ENCODE peak calls at places on chromosomes 3 and 15, in six cellular contexts. W is NCI-H1436; B is neural crest cell; M is activated CD4-positive, alpha-beta memory T cell treated with anti-CD3 and anti-CD28 coated beads for 36 hours; Y is cardiac muscle cell; V is EL. X is an unnamed sample.

GRCh38 chr3:190579514-190580137 is 65.7 kb downstream of the IL1RAP start:
- DNase-seq in W (no peak), B (no peak), M (no peak), Y (no peak), V (no peak), X (no peak)

GRCh38 chr3:160771811-160772459 is 15.9 kb downstream of the PPM1L start:
- DNase-seq in W (no peak), B (no peak), M (no peak), Y (no peak), V (no peak), X (no peak)

GRCh38 chr3:13348671-13349396 is 71.3 kb downstream of the NUP210 start:
- DNase-seq in W (no peak), B (no peak), M (no peak), Y (peak), V (no peak), X (peak)

GRCh38 chr3:147030274-147030673 is 376.1 kb downstream of the ZIC4 start:
- DNase-seq in W (no peak), B (no peak), M (no peak), Y (no peak), V (no peak), X (no peak)

GRCh38 chr3:107543666-107544065 is 20.9 kb downstream of the BBX start:
- DNase-seq in W (no peak), B (no peak), M (no peak), Y (peak), V (no peak), X (no peak)

GRCh38 chr3:113560265-113560664 is 27.9 kb downstream of the SIDT1 start:
- DNase-seq in W (no peak), B (no peak), M (no peak), Y (no peak), V (no peak), X (no peak)

GRCh38 chr3:123678108-123678511 is 93.3 kb upstream of the HACD2 start:
- DNase-seq in W (no peak), B (no peak), M (no peak), Y (peak), V (peak), X (no peak)

GRCh38 chr3:51705276-51706020 is 1.4 kb upstream of the GRM2 start:
- DNase-seq in W (no peak), B (no peak), M (no peak), Y (no peak), V (no peak), X (no peak)

GRCh38 chr3:172694526-172694925 is 16.3 kb downstream of the NCEH1 start:
- DNase-seq in W (no peak), B (no peak), M (no peak), Y (no peak), V (no peak), X (no peak)

GRCh38 chr15:91472316-91472756 is 372.3 kb downstream of the SV2B start:
- DNase-seq in W (no peak), B (no peak), M (peak), Y (no peak), V (no peak), X (no peak)

GRCh38 chr3:38738630-38739395 is 77.2 kb downstream of the SCN10A start:
- DNase-seq in W (no peak), B (peak), M (peak), Y (peak), V (peak), X (peak)

GRCh38 chr3:140571836-140572235 is 106.0 kb upstream of the TRIM42 start:
- DNase-seq in W (no peak), B (no peak), M (no peak), Y (no peak), V (no peak), X (no peak)

GRCh38 chr3:150770662-150771061 is 7.7 kb upstream of the SIAH2 start:
- DNase-seq in W (no peak), B (no peak), M (no peak), Y (no peak), V (no peak), X (no peak)

GRCh38 chr3:190911382-190911781 is 48.9 kb upstream of the GMNC start:
- DNase-seq in W (no peak), B (no peak), M (no peak), Y (no peak), V (no peak), X (peak)

GRCh38 chr15:85649372-85649771 is 145.4 kb downstream of the KLHL25 start:
- DNase-seq in W (no peak), B (peak), M (peak), Y (peak), V (peak), X (no peak)

GRCh38 chr15:71974211-71974610 is 143.7 kb downstream of the MYO9A start:
- DNase-seq in W (no peak), B (no peak), M (no peak), Y (no peak), V (no peak), X (no peak)

GRCh38 chr15:64162478-64162868 is 349 bp downstream of the PPIB start:
- DNase-seq in W (no peak), B (no peak), M (no peak), Y (no peak), V (no peak), X (peak)

GRCh38 chr3:160929595-160929994 is 173.6 kb downstream of the PPM1L start:
- DNase-seq in W (no peak), B (no peak), M (no peak), Y (peak), V (peak), X (no peak)

GRCh38 chr15:63274427-63274826 is 3.0 kb upstream of the APH1B start:
- DNase-seq in W (no peak), B (no peak), M (no peak), Y (no peak), V (no peak), X (peak)

X was measured in iPS-NIHi11.